ENCODE peak calls at places on chromosomes 1 and 21, in seven cellular contexts. One of them, this sample, is unnamed.

GRCh38 chr21:46667191-46667734 is 31.8 kb downstream of the PRMT2 start:
- DNase-seq in iPS-NIHi11: peak; percentile 60
- DNase-seq in PC-9: peak; percentile 38
- DNase-seq in cardiac muscle cell: peak; percentile 18
- DNase-seq in HT1080: no peak
- DNase-seq in cardiac septum: no peak
- DNase-seq in NCI-H1092 treated with DMSO at 0.1 percent for 48 hours: peak; percentile 54
- DNase-seq in this sample: no peak

GRCh38 chr1:7589080-7589735 is 181.9 kb upstream of the VAMP3 start:
- DNase-seq in iPS-NIHi11: no peak
- DNase-seq in PC-9: no peak
- DNase-seq in cardiac muscle cell: no peak
- DNase-seq in HT1080: no peak
- DNase-seq in cardiac septum: no peak
- DNase-seq in NCI-H1092 treated with DMSO at 0.1 percent for 48 hours: no peak
- DNase-seq in this sample: peak; percentile 39

GRCh38 chr1:221429262-221429661 is 312.6 kb downstream of the DUSP10 start:
- DNase-seq in iPS-NIHi11: no peak
- DNase-seq in PC-9: no peak
- DNase-seq in cardiac muscle cell: no peak
- DNase-seq in HT1080: peak; percentile 25
- DNase-seq in cardiac septum: no peak
- DNase-seq in NCI-H1092 treated with DMSO at 0.1 percent for 48 hours: no peak
- DNase-seq in this sample: no peak

GRCh38 chr1:14930224-14930965 is 223.2 kb upstream of the TMEM51 start:
- DNase-seq in iPS-NIHi11: no peak
- DNase-seq in PC-9: no peak
- DNase-seq in cardiac muscle cell: no peak
- DNase-seq in HT1080: no peak
- DNase-seq in cardiac septum: no peak
- DNase-seq in NCI-H1092 treated with DMSO at 0.1 percent for 48 hours: no peak
- DNase-seq in this sample: no peak

GRCh38 chr1:195105281-195105680 is 1503.0 kb downstream of the KCNT2 start:
- DNase-seq in iPS-NIHi11: no peak
- DNase-seq in PC-9: no peak
- DNase-seq in cardiac muscle cell: no peak
- DNase-seq in HT1080: no peak
- DNase-seq in cardiac septum: no peak
- DNase-seq in NCI-H1092 treated with DMSO at 0.1 percent for 48 hours: no peak
- DNase-seq in this sample: no peak

GRCh38 chr1:182841368-182841988 is 2.3 kb downstream of the DHX9 start:
- DNase-seq in iPS-NIHi11: no peak
- DNase-seq in PC-9: no peak
- DNase-seq in cardiac muscle cell: no peak
- DNase-seq in HT1080: peak; percentile 14
- DNase-seq in cardiac septum: no peak
- DNase-seq in NCI-H1092 treated with DMSO at 0.1 percent for 48 hours: no peak
- DNase-seq in this sample: no peak

GRCh38 chr1:193479187-193479586 is 292.8 kb upstream of the B3GALT2 start:
- DNase-seq in iPS-NIHi11: no peak
- DNase-seq in PC-9: no peak
- DNase-seq in cardiac muscle cell: no peak
- DNase-seq in HT1080: no peak
- DNase-seq in cardiac septum: no peak
- DNase-seq in NCI-H1092 treated with DMSO at 0.1 percent for 48 hours: no peak
- DNase-seq in this sample: no peak

GRCh38 chr1:51552929-51553807 is 34.1 kb upstream of the EPS15 start:
- DNase-seq in iPS-NIHi11: no peak
- DNase-seq in PC-9: no peak
- DNase-seq in cardiac muscle cell: no peak
- DNase-seq in HT1080: no peak
- DNase-seq in cardiac septum: no peak
- DNase-seq in NCI-H1092 treated with DMSO at 0.1 percent for 48 hours: no peak
- DNase-seq in this sample: no peak

GRCh38 chr1:99829269-99829668 is 20.9 kb upstream of the AGL start:
- DNase-seq in iPS-NIHi11: no peak
- DNase-seq in PC-9: no peak
- DNase-seq in cardiac muscle cell: no peak
- DNase-seq in HT1080: no peak
- DNase-seq in cardiac septum: no peak
- DNase-seq in NCI-H1092 treated with DMSO at 0.1 percent for 48 hours: no peak
- DNase-seq in this sample: no peak

GRCh38 chr1:184085667-184086066 is 34.1 kb downstream of the TSEN15 start:
- DNase-seq in iPS-NIHi11: no peak
- DNase-seq in PC-9: no peak
- DNase-seq in cardiac muscle cell: no peak
- DNase-seq in HT1080: no peak
- DNase-seq in cardiac septum: no peak
- DNase-seq in NCI-H1092 treated with DMSO at 0.1 percent for 48 hours: no peak
- DNase-seq in this sample: no peak

GRCh38 chr1:162284206-162284955 is 92.3 kb downstream of the SPATA46 start:
- DNase-seq in iPS-NIHi11: no peak
- DNase-seq in PC-9: no peak
- DNase-seq in cardiac muscle cell: no peak
- DNase-seq in HT1080: no peak
- DNase-seq in cardiac septum: no peak
- DNase-seq in NCI-H1092 treated with DMSO at 0.1 percent for 48 hours: no peak
- DNase-seq in this sample: no peak

GRCh38 chr1:93640656-93641440 is 40.8 kb downstream of the BCAR3 start:
- DNase-seq in iPS-NIHi11: no peak
- DNase-seq in PC-9: no peak
- DNase-seq in cardiac muscle cell: no peak
- DNase-seq in HT1080: no peak
- DNase-seq in cardiac septum: peak; percentile 35
- DNase-seq in NCI-H1092 treated with DMSO at 0.1 percent for 48 hours: no peak
- DNase-seq in this sample: no peak

GRCh38 chr1:63524166-63524565 is 841 bp downstream of the EFCAB7 start:
- DNase-seq in iPS-NIHi11: no peak
- DNase-seq in PC-9: no peak
- DNase-seq in cardiac muscle cell: no peak
- DNase-seq in HT1080: no peak
- DNase-seq in cardiac septum: no peak
- DNase-seq in NCI-H1092 treated with DMSO at 0.1 percent for 48 hours: no peak
- DNase-seq in this sample: no peak

GRCh38 chr1:209406111-209406654 is 177.3 kb upstream of the CAMK1G start:
- DNase-seq in iPS-NIHi11: no peak
- DNase-seq in PC-9: no peak
- DNase-seq in cardiac muscle cell: no peak
- DNase-seq in HT1080: peak; percentile 91
- DNase-seq in cardiac septum: no peak
- DNase-seq in NCI-H1092 treated with DMSO at 0.1 percent for 48 hours: no peak
- DNase-seq in this sample: no peak